ENCODE peak calls at places on chromosome 19, in nine cellular contexts. S is heart left ventricle; D is ELR; F is cardiac fibroblast; V is activated CD4-positive, alpha-beta T cell treated with anti-CD3 and anti-CD28 coated beads for 48 hours; K is activated CD8-positive, alpha-beta memory T cell treated with anti-CD3 and anti-CD28 coated beads for 1 hour; R is stimulated activated CD8-positive, alpha-beta memory T cell treated with anti-CD3 and anti-CD28 coated beads, Interleukin-2, amount 100 ng/mL, for 48 hours; I is NCI-H345; P is activated CD4-positive, CD25-positive, alpha-beta regulatory T cell. B is an unnamed sample.

GRCh38 chr19:31356587-31357314 is 7.5 kb upstream of the TSHZ3 start:
- DNase-seq in S (no peak), D (no peak), F (no peak), V (peak), K (peak), R (peak), I (no peak), P (peak), B (no peak)

GRCh38 chr19:13012690-13013608 is 17.7 kb downstream of the NFIX start:
- DNase-seq in S (no peak), D (peak), F (peak), V (peak), K (no peak), R (no peak), I (no peak), P (no peak), B (peak)

GRCh38 chr19:18023596-18024212 is 15.7 kb downstream of the ARRDC2 start:
- DNase-seq in S (peak), D (no peak), F (peak), V (peak), K (no peak), R (no peak), I (no peak), P (peak), B (no peak)

GRCh38 chr19:32858559-32858958 is 11.0 kb downstream of the SLC7A9 start:
- DNase-seq in S (no peak), D (no peak), F (no peak), V (no peak), K (no peak), R (no peak), I (no peak), P (no peak), B (no peak)

GRCh38 chr19:18450934-18451836 is 13.3 kb upstream of the ISYNA1 start:
- DNase-seq in S (peak), D (peak), F (peak), V (peak), K (peak), R (peak), I (peak), P (peak), B (peak)

GRCh38 chr19:41299755-41300089 is 10.2 kb upstream of the CCDC97 start:
- DNase-seq in S (peak), D (peak), F (peak), V (peak), K (no peak), R (no peak), I (no peak), P (no peak), B (peak)

GRCh38 chr19:58381460-58382220 is 810 bp upstream of the ZNF837 start:
- DNase-seq in S (no peak), D (no peak), F (no peak), V (no peak), K (no peak), R (no peak), I (no peak), P (no peak), B (no peak)

GRCh38 chr19:2416321-2417097 is 10.9 kb downstream of the TIMM13 start:
- DNase-seq in S (no peak), D (no peak), F (no peak), V (no peak), K (no peak), R (no peak), I (no peak), P (no peak), B (no peak)

GRCh38 chr19:10968527-10969081 is 7.8 kb downstream of the SMARCA4 start:
- DNase-seq in S (no peak), D (no peak), F (no peak), V (no peak), K (no peak), R (no peak), I (peak), P (no peak), B (no peak)

GRCh38 chr19:16325161-16325527 is 518 bp downstream of the KLF2 start:
- DNase-seq in S (peak), D (peak), F (no peak), V (peak), K (peak), R (no peak), I (no peak), P (peak), B (peak)

GRCh38 chr19:42420055-42420544 is 7.1 kb downstream of the LIPE start:
- DNase-seq in S (no peak), D (peak), F (peak), V (peak), K (peak), R (peak), I (no peak), P (peak), B (peak)

GRCh38 chr19:3140667-3141038 is 4.8 kb downstream of the GNA15 start:
- DNase-seq in S (no peak), D (peak), F (no peak), V (no peak), K (no peak), R (no peak), I (no peak), P (no peak), B (no peak)

GRCh38 chr19:31066385-31066784 is 282.9 kb downstream of the TSHZ3 start:
- DNase-seq in S (no peak), D (peak), F (peak), V (no peak), K (no peak), R (no peak), I (no peak), P (no peak), B (peak)

GRCh38 chr19:46928951-46929350 is 68.2 kb downstream of the ARHGAP35 start:
- DNase-seq in S (no peak), D (peak), F (peak), V (no peak), K (no peak), R (no peak), I (no peak), P (no peak), B (no peak)

GRCh38 chr19:48085904-48086864 is 24.4 kb downstream of the PLA2G4C start:
- DNase-seq in S (no peak), D (no peak), F (no peak), V (peak), K (no peak), R (no peak), I (no peak), P (no peak), B (no peak)

GRCh38 chr19:40982594-40983101 is 8.4 kb upstream of the CYP2B6 start:
- DNase-seq in S (no peak), D (peak), F (no peak), V (no peak), K (no peak), R (no peak), I (no peak), P (no peak), B (peak)

GRCh38 chr19:3511506-3512251 is 5.6 kb downstream of the FZR1 start:
- DNase-seq in S (no peak), D (no peak), F (no peak), V (no peak), K (no peak), R (no peak), I (no peak), P (no peak), B (no peak)

GRCh38 chr19:58330458-58330857 is 3.7 kb downstream of the ZSCAN22 start:
- DNase-seq in S (no peak), D (peak), F (peak), V (no peak), K (no peak), R (no peak), I (no peak), P (no peak), B (peak)

B was measured in GM03348.